ENCODE peak calls at places on chromosomes 13 and 19, in six cellular contexts. One of them, this sample, is unnamed.

GRCh38 chr19:50568321-50569022 is at the start of gene LRRC4B:
- DNase-seq in nephron progenitor cell: peak
- DNase-seq in tibial artery: no peak
- DNase-seq in breast epithelium: no peak
- DNase-seq in fibroblast of lung: no peak
- DNase-seq in fibroblast of mammary gland: no peak
- DNase-seq in this sample: peak

GRCh38 chr19:47109541-47110375 is 3.8 kb downstream of the ZC3H4 start:
- DNase-seq in nephron progenitor cell: no peak
- DNase-seq in tibial artery: no peak
- DNase-seq in breast epithelium: no peak
- DNase-seq in fibroblast of lung: peak
- DNase-seq in fibroblast of mammary gland: peak
- DNase-seq in this sample: peak

GRCh38 chr19:46753420-46754155 is 7.3 kb upstream of the STRN4 start:
- DNase-seq in nephron progenitor cell: peak
- DNase-seq in tibial artery: no peak
- DNase-seq in breast epithelium: no peak
- DNase-seq in fibroblast of lung: no peak
- DNase-seq in fibroblast of mammary gland: peak
- DNase-seq in this sample: peak

GRCh38 chr19:3179739-3180293 is 1.2 kb downstream of the S1PR4 start:
- DNase-seq in nephron progenitor cell: no peak
- DNase-seq in tibial artery: peak
- DNase-seq in breast epithelium: no peak
- DNase-seq in fibroblast of lung: no peak
- DNase-seq in fibroblast of mammary gland: no peak
- DNase-seq in this sample: no peak

GRCh38 chr13:33017410-33017929 is 1.2 kb downstream of the KL start:
- DNase-seq in nephron progenitor cell: peak
- DNase-seq in tibial artery: peak
- DNase-seq in breast epithelium: no peak
- DNase-seq in fibroblast of lung: peak
- DNase-seq in fibroblast of mammary gland: peak
- DNase-seq in this sample: peak

GRCh38 chr19:54462713-54463530 is 656 bp downstream of the LENG9 start:
- DNase-seq in nephron progenitor cell: peak
- DNase-seq in tibial artery: peak
- DNase-seq in breast epithelium: peak
- DNase-seq in fibroblast of lung: peak
- DNase-seq in fibroblast of mammary gland: peak
- DNase-seq in this sample: peak

GRCh38 chr19:17778621-17779280 is 16.2 kb upstream of the B3GNT3 start:
- DNase-seq in nephron progenitor cell: peak
- DNase-seq in tibial artery: no peak
- DNase-seq in breast epithelium: no peak
- DNase-seq in fibroblast of lung: no peak
- DNase-seq in fibroblast of mammary gland: no peak
- DNase-seq in this sample: no peak

GRCh38 chr19:3186891-3187661 is 1.3 kb downstream of the NCLN start:
- DNase-seq in nephron progenitor cell: no peak
- DNase-seq in tibial artery: no peak
- DNase-seq in breast epithelium: no peak
- DNase-seq in fibroblast of lung: no peak
- DNase-seq in fibroblast of mammary gland: peak
- DNase-seq in this sample: no peak

GRCh38 chr19:40213882-40214570 is 4.2 kb downstream of the TTC9B start:
- DNase-seq in nephron progenitor cell: no peak
- DNase-seq in tibial artery: no peak
- DNase-seq in breast epithelium: no peak
- DNase-seq in fibroblast of lung: no peak
- DNase-seq in fibroblast of mammary gland: no peak
- DNase-seq in this sample: no peak

GRCh38 chr19:23522431-23522830 is 127.2 kb upstream of the ZNF91 start:
- DNase-seq in nephron progenitor cell: no peak
- DNase-seq in tibial artery: no peak
- DNase-seq in breast epithelium: no peak
- DNase-seq in fibroblast of lung: no peak
- DNase-seq in fibroblast of mammary gland: no peak
- DNase-seq in this sample: no peak

GRCh38 chr19:1668339-1669123 is 16.1 kb upstream of the TCF3 start:
- DNase-seq in nephron progenitor cell: peak
- DNase-seq in tibial artery: no peak
- DNase-seq in breast epithelium: no peak
- DNase-seq in fibroblast of lung: peak
- DNase-seq in fibroblast of mammary gland: no peak
- DNase-seq in this sample: no peak

GRCh38 chr13:94224670-94225069 is 254.8 kb downstream of the DCT start:
- DNase-seq in nephron progenitor cell: no peak
- DNase-seq in tibial artery: no peak
- DNase-seq in breast epithelium: no peak
- DNase-seq in fibroblast of lung: no peak
- DNase-seq in fibroblast of mammary gland: no peak
- DNase-seq in this sample: no peak

GRCh38 chr13:33639640-33640080 is 178.3 kb upstream of the RFC3 start:
- DNase-seq in nephron progenitor cell: no peak
- DNase-seq in tibial artery: no peak
- DNase-seq in breast epithelium: no peak
- DNase-seq in fibroblast of lung: no peak
- DNase-seq in fibroblast of mammary gland: no peak
- DNase-seq in this sample: no peak

GRCh38 chr13:62280590-62280989 is 864.9 kb upstream of the PCDH20 start:
- DNase-seq in nephron progenitor cell: no peak
- DNase-seq in tibial artery: no peak
- DNase-seq in breast epithelium: no peak
- DNase-seq in fibroblast of lung: no peak
- DNase-seq in fibroblast of mammary gland: no peak
- DNase-seq in this sample: no peak

GRCh38 chr13:36918246-36919060 is 1.6 kb downstream of the SMAD9 start:
- DNase-seq in nephron progenitor cell: no peak
- DNase-seq in tibial artery: no peak
- DNase-seq in breast epithelium: no peak
- DNase-seq in fibroblast of lung: peak
- DNase-seq in fibroblast of mammary gland: peak
- DNase-seq in this sample: no peak

GRCh38 chr19:2777952-2778683 is 5.0 kb downstream of the SGTA start:
- DNase-seq in nephron progenitor cell: no peak
- DNase-seq in tibial artery: no peak
- DNase-seq in breast epithelium: no peak
- DNase-seq in fibroblast of lung: no peak
- DNase-seq in fibroblast of mammary gland: no peak
- DNase-seq in this sample: no peak

GRCh38 chr19:14059093-14059480 is 2.8 kb downstream of the PALM3 start:
- DNase-seq in nephron progenitor cell: peak
- DNase-seq in tibial artery: no peak
- DNase-seq in breast epithelium: no peak
- DNase-seq in fibroblast of lung: no peak
- DNase-seq in fibroblast of mammary gland: no peak
- DNase-seq in this sample: peak

GRCh38 chr19:13505761-13506549 is at the start of gene CACNA1A:
- DNase-seq in nephron progenitor cell: peak
- DNase-seq in tibial artery: no peak
- DNase-seq in breast epithelium: no peak
- DNase-seq in fibroblast of lung: no peak
- DNase-seq in fibroblast of mammary gland: no peak
- DNase-seq in this sample: peak

GRCh38 chr19:6828306-6828697 is 55.8 kb downstream of the VAV1 start:
- DNase-seq in nephron progenitor cell: no peak
- DNase-seq in tibial artery: peak
- DNase-seq in breast epithelium: no peak
- DNase-seq in fibroblast of lung: no peak
- DNase-seq in fibroblast of mammary gland: no peak
- DNase-seq in this sample: no peak

GRCh38 chr13:32211788-32212187 is 103.4 kb downstream of the ZAR1L start:
- DNase-seq in nephron progenitor cell: no peak
- DNase-seq in tibial artery: no peak
- DNase-seq in breast epithelium: no peak
- DNase-seq in fibroblast of lung: peak
- DNase-seq in fibroblast of mammary gland: peak
- DNase-seq in this sample: no peak

GRCh38 chr19:49425922-49426592 is 869 bp downstream of the GFY start:
- DNase-seq in nephron progenitor cell: peak
- DNase-seq in tibial artery: no peak
- DNase-seq in breast epithelium: no peak
- DNase-seq in fibroblast of lung: no peak
- DNase-seq in fibroblast of mammary gland: peak
- DNase-seq in this sample: no peak

GRCh38 chr13:44249439-44249838 is 124.2 kb upstream of the SERP2 start:
- DNase-seq in nephron progenitor cell: no peak
- DNase-seq in tibial artery: peak
- DNase-seq in breast epithelium: peak
- DNase-seq in fibroblast of lung: peak
- DNase-seq in fibroblast of mammary gland: peak
- DNase-seq in this sample: no peak

GRCh38 chr19:18589380-18590272 is 1.0 kb downstream of the REX1BD start:
- DNase-seq in nephron progenitor cell: peak
- DNase-seq in tibial artery: peak
- DNase-seq in breast epithelium: peak
- DNase-seq in fibroblast of lung: peak
- DNase-seq in fibroblast of mammary gland: peak
- DNase-seq in this sample: peak

GRCh38 chr13:27791146-27791900 is 960 bp upstream of the GSX1 start:
- DNase-seq in nephron progenitor cell: no peak
- DNase-seq in tibial artery: no peak
- DNase-seq in breast epithelium: no peak
- DNase-seq in fibroblast of lung: no peak
- DNase-seq in fibroblast of mammary gland: no peak
- DNase-seq in this sample: no peak

GRCh38 chr19:37313335-37313627 is 57.6 kb upstream of the ZNF527 start:
- DNase-seq in nephron progenitor cell: no peak
- DNase-seq in tibial artery: no peak
- DNase-seq in breast epithelium: no peak
- DNase-seq in fibroblast of lung: no peak
- DNase-seq in fibroblast of mammary gland: no peak
- DNase-seq in this sample: no peak

GRCh38 chr19:37317403-37318209 is 53.3 kb upstream of the ZNF527 start:
- DNase-seq in nephron progenitor cell: peak
- DNase-seq in tibial artery: peak
- DNase-seq in breast epithelium: peak
- DNase-seq in fibroblast of lung: peak
- DNase-seq in fibroblast of mammary gland: peak
- DNase-seq in this sample: peak
- TF ChIP-seq CTCF in nephron progenitor cell: no peak
- TF ChIP-seq CTCF in tibial artery: peak
- TF ChIP-seq CTCF in breast epithelium: peak
- TF ChIP-seq CTCF in fibroblast of lung: peak
- TF ChIP-seq CTCF in fibroblast of mammary gland: peak
- TF ChIP-seq CTCF in this sample: peak

DNA sequence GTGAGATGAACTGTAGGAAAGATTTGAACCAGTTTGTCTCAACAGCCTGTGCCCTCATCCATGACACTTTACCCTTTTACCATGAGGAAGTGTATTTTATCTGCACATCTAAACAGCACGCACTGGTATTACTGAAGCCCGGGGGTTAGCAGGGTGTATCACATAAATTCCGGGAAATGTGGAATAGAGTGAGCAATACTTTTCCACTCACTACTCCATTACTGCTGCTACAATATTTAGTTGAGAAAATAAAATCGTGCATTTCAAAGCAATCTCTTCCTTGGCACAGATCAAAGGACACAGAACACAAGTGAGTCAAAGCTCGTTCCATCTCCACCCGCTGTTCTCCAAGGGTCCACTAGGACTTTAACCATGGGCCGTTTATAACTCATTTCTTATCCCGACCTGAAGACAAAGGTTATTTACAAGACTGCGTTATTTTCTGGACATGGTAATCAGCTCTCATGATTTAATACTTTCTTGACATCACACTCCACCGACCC is 35.2 kb downstream of the STK24 start:
- DNase-seq in nephron progenitor cell: no peak
- DNase-seq in tibial artery: no peak
- DNase-seq in breast epithelium: no peak
- DNase-seq in fibroblast of lung: no peak
- DNase-seq in fibroblast of mammary gland: peak
- DNase-seq in this sample: no peak
- TF ChIP-seq CTCF in nephron progenitor cell: no peak
- TF ChIP-seq CTCF in tibial artery: no peak
- TF ChIP-seq CTCF in breast epithelium: no peak
- TF ChIP-seq CTCF in fibroblast of lung: no peak
- TF ChIP-seq CTCF in fibroblast of mammary gland: peak
- TF ChIP-seq CTCF in this sample: no peak

GRCh38 chr19:33216198-33216830 is 9.3 kb downstream of the SLC7A10 start:
- DNase-seq in nephron progenitor cell: no peak
- DNase-seq in tibial artery: no peak
- DNase-seq in breast epithelium: no peak
- DNase-seq in fibroblast of lung: no peak
- DNase-seq in fibroblast of mammary gland: no peak
- DNase-seq in this sample: no peak

GRCh38 chr19:33212024-33212772 is 13.5 kb downstream of the SLC7A10 start:
- DNase-seq in nephron progenitor cell: no peak
- DNase-seq in tibial artery: no peak
- DNase-seq in breast epithelium: no peak
- DNase-seq in fibroblast of lung: no peak
- DNase-seq in fibroblast of mammary gland: no peak
- DNase-seq in this sample: no peak

GRCh38 chr19:33215438-33216197 is 10.0 kb downstream of the SLC7A10 start:
- DNase-seq in nephron progenitor cell: no peak
- DNase-seq in tibial artery: no peak
- DNase-seq in breast epithelium: no peak
- DNase-seq in fibroblast of lung: no peak
- DNase-seq in fibroblast of mammary gland: no peak
- DNase-seq in this sample: no peak

GRCh38 chr19:33212773-33213172 is 12.9 kb downstream of the SLC7A10 start:
- DNase-seq in nephron progenitor cell: no peak
- DNase-seq in tibial artery: no peak
- DNase-seq in breast epithelium: no peak
- DNase-seq in fibroblast of lung: no peak
- DNase-seq in fibroblast of mammary gland: no peak
- DNase-seq in this sample: no peak

DNA sequence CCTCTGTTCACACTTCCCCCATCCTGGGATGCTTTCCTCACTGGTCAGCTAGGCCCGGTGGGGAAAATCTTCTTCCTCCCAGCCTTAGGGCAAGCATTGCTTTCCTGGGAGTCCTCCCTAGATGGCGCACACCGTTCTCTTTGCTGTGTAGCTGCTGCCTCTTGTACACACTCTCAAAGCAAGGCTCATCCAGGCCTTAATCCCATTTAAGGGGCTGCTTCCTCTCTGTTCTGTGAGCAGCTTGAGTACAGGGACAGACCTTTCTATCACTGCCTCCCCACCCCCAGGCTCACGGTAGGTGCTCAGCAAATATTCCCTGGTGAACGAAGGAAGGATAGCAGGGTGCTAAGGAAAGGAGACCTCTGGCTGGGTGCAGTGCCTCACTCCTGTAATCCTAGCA is 11.0 kb downstream of the SLC7A10 start:
- DNase-seq in nephron progenitor cell: peak
- DNase-seq in tibial artery: no peak
- DNase-seq in breast epithelium: no peak
- DNase-seq in fibroblast of lung: peak
- DNase-seq in fibroblast of mammary gland: peak
- DNase-seq in this sample: peak
- TF ChIP-seq CTCF in nephron progenitor cell: peak
- TF ChIP-seq CTCF in tibial artery: no peak
- TF ChIP-seq CTCF in breast epithelium: no peak
- TF ChIP-seq CTCF in fibroblast of lung: peak
- TF ChIP-seq CTCF in fibroblast of mammary gland: peak
- TF ChIP-seq CTCF in this sample: peak

GRCh38 chr19:11856568-11857264 is 8.2 kb downstream of the ZNF439 start:
- DNase-seq in nephron progenitor cell: no peak
- DNase-seq in tibial artery: no peak
- DNase-seq in breast epithelium: no peak
- DNase-seq in fibroblast of lung: no peak
- DNase-seq in fibroblast of mammary gland: no peak
- DNase-seq in this sample: no peak

GRCh38 chr19:11860721-11861120 is 12.2 kb downstream of the ZNF439 start:
- DNase-seq in nephron progenitor cell: no peak
- DNase-seq in tibial artery: no peak
- DNase-seq in breast epithelium: no peak
- DNase-seq in fibroblast of lung: no peak
- DNase-seq in fibroblast of mammary gland: no peak
- DNase-seq in this sample: no peak

GRCh38 chr19:11861301-11861700 is 12.8 kb downstream of the ZNF439 start:
- DNase-seq in nephron progenitor cell: no peak
- DNase-seq in tibial artery: no peak
- DNase-seq in breast epithelium: no peak
- DNase-seq in fibroblast of lung: no peak
- DNase-seq in fibroblast of mammary gland: no peak
- DNase-seq in this sample: no peak
- TF ChIP-seq CTCF in nephron progenitor cell: no peak
- TF ChIP-seq CTCF in tibial artery: no peak
- TF ChIP-seq CTCF in breast epithelium: no peak
- TF ChIP-seq CTCF in fibroblast of lung: no peak
- TF ChIP-seq CTCF in fibroblast of mammary gland: no peak
- TF ChIP-seq CTCF in this sample: no peak